ENCODE peak calls at places on chromosomes 11 and 22, in seven cellular contexts. One of them, this sample, is unnamed.

GRCh38 chr11:73157141-73158010 is 15.3 kb upstream of the FCHSD2 start:
- DNase-seq in NCI-H460: no peak
- DNase-seq in PC-9: no peak
- DNase-seq in stimulated activated CD4-positive, alpha-beta T cell treated with anti-CD3 and anti-CD28 coated beads, TNF-alpha, amount 100 ng/mL, for 24 hours: no peak
- DNase-seq in activated CD4-positive, alpha-beta T cell treated with anti-CD3 and anti-CD28 coated beads, Interleukin-2, amount 10 ng/mL, durations not matched to agents 7 days and 5 days: no peak
- DNase-seq in Kasumi-1: peak
- DNase-seq in occipital lobe: no peak
- DNase-seq in this sample: peak

GRCh38 chr11:84012171-84012826 is 726.1 kb upstream of the CCDC90B start:
- DNase-seq in NCI-H460: no peak
- DNase-seq in PC-9: no peak
- DNase-seq in stimulated activated CD4-positive, alpha-beta T cell treated with anti-CD3 and anti-CD28 coated beads, TNF-alpha, amount 100 ng/mL, for 24 hours: no peak
- DNase-seq in activated CD4-positive, alpha-beta T cell treated with anti-CD3 and anti-CD28 coated beads, Interleukin-2, amount 10 ng/mL, durations not matched to agents 7 days and 5 days: no peak
- DNase-seq in Kasumi-1: no peak
- DNase-seq in occipital lobe: no peak
- DNase-seq in this sample: no peak

GRCh38 chr11:110148775-110149744 is 55.9 kb downstream of the ZC3H12C start:
- DNase-seq in NCI-H460: peak
- DNase-seq in PC-9: peak
- DNase-seq in stimulated activated CD4-positive, alpha-beta T cell treated with anti-CD3 and anti-CD28 coated beads, TNF-alpha, amount 100 ng/mL, for 24 hours: no peak
- DNase-seq in activated CD4-positive, alpha-beta T cell treated with anti-CD3 and anti-CD28 coated beads, Interleukin-2, amount 10 ng/mL, durations not matched to agents 7 days and 5 days: no peak
- DNase-seq in Kasumi-1: no peak
- DNase-seq in occipital lobe: no peak
- DNase-seq in this sample: peak

GRCh38 chr11:122920579-122920978 is 38.0 kb downstream of the JHY start:
- DNase-seq in NCI-H460: no peak
- DNase-seq in PC-9: no peak
- DNase-seq in stimulated activated CD4-positive, alpha-beta T cell treated with anti-CD3 and anti-CD28 coated beads, TNF-alpha, amount 100 ng/mL, for 24 hours: no peak
- DNase-seq in activated CD4-positive, alpha-beta T cell treated with anti-CD3 and anti-CD28 coated beads, Interleukin-2, amount 10 ng/mL, durations not matched to agents 7 days and 5 days: no peak
- DNase-seq in Kasumi-1: no peak
- DNase-seq in occipital lobe: no peak
- DNase-seq in this sample: no peak

GRCh38 chr22:23837911-23838685 is 708 bp downstream of the DERL3 start:
- DNase-seq in NCI-H460: no peak
- DNase-seq in PC-9: no peak
- DNase-seq in stimulated activated CD4-positive, alpha-beta T cell treated with anti-CD3 and anti-CD28 coated beads, TNF-alpha, amount 100 ng/mL, for 24 hours: no peak
- DNase-seq in activated CD4-positive, alpha-beta T cell treated with anti-CD3 and anti-CD28 coated beads, Interleukin-2, amount 10 ng/mL, durations not matched to agents 7 days and 5 days: no peak
- DNase-seq in Kasumi-1: peak
- DNase-seq in occipital lobe: no peak
- DNase-seq in this sample: no peak

GRCh38 chr11:69122642-69123431 is 32.9 kb upstream of the SMIM38 start:
- DNase-seq in NCI-H460: peak
- DNase-seq in PC-9: peak
- DNase-seq in stimulated activated CD4-positive, alpha-beta T cell treated with anti-CD3 and anti-CD28 coated beads, TNF-alpha, amount 100 ng/mL, for 24 hours: peak
- DNase-seq in activated CD4-positive, alpha-beta T cell treated with anti-CD3 and anti-CD28 coated beads, Interleukin-2, amount 10 ng/mL, durations not matched to agents 7 days and 5 days: peak
- DNase-seq in Kasumi-1: no peak
- DNase-seq in occipital lobe: no peak
- DNase-seq in this sample: peak

GRCh38 chr11:45803981-45804805 is 756 bp upstream of the SLC35C1 start:
- DNase-seq in NCI-H460: peak
- DNase-seq in PC-9: peak
- DNase-seq in stimulated activated CD4-positive, alpha-beta T cell treated with anti-CD3 and anti-CD28 coated beads, TNF-alpha, amount 100 ng/mL, for 24 hours: peak
- DNase-seq in activated CD4-positive, alpha-beta T cell treated with anti-CD3 and anti-CD28 coated beads, Interleukin-2, amount 10 ng/mL, durations not matched to agents 7 days and 5 days: peak
- DNase-seq in Kasumi-1: peak
- DNase-seq in occipital lobe: peak
- DNase-seq in this sample: peak

GRCh38 chr11:74171630-74172465 is 759 bp downstream of the PPME1 start:
- DNase-seq in NCI-H460: no peak
- DNase-seq in PC-9: no peak
- DNase-seq in stimulated activated CD4-positive, alpha-beta T cell treated with anti-CD3 and anti-CD28 coated beads, TNF-alpha, amount 100 ng/mL, for 24 hours: no peak
- DNase-seq in activated CD4-positive, alpha-beta T cell treated with anti-CD3 and anti-CD28 coated beads, Interleukin-2, amount 10 ng/mL, durations not matched to agents 7 days and 5 days: no peak
- DNase-seq in Kasumi-1: peak
- DNase-seq in occipital lobe: no peak
- DNase-seq in this sample: no peak

GRCh38 chr11:68979931-68980775 is 633 bp downstream of the MRGPRD start:
- DNase-seq in NCI-H460: no peak
- DNase-seq in PC-9: no peak
- DNase-seq in stimulated activated CD4-positive, alpha-beta T cell treated with anti-CD3 and anti-CD28 coated beads, TNF-alpha, amount 100 ng/mL, for 24 hours: no peak
- DNase-seq in activated CD4-positive, alpha-beta T cell treated with anti-CD3 and anti-CD28 coated beads, Interleukin-2, amount 10 ng/mL, durations not matched to agents 7 days and 5 days: no peak
- DNase-seq in Kasumi-1: no peak
- DNase-seq in occipital lobe: no peak
- DNase-seq in this sample: no peak

GRCh38 chr22:26529345-26529744 is 17.1 kb upstream of the TFIP11 start:
- DNase-seq in NCI-H460: no peak
- DNase-seq in PC-9: no peak
- DNase-seq in stimulated activated CD4-positive, alpha-beta T cell treated with anti-CD3 and anti-CD28 coated beads, TNF-alpha, amount 100 ng/mL, for 24 hours: no peak
- DNase-seq in activated CD4-positive, alpha-beta T cell treated with anti-CD3 and anti-CD28 coated beads, Interleukin-2, amount 10 ng/mL, durations not matched to agents 7 days and 5 days: no peak
- DNase-seq in Kasumi-1: no peak
- DNase-seq in occipital lobe: no peak
- DNase-seq in this sample: no peak